ENCODE peak calls at places on chromosomes 7 and 10, in ten cellular contexts. K, D, L, T, E, B, N, R, S and Q are unnamed samples.

GRCh38 chr7:98303176-98303865 is 21.8 kb downstream of the BRI3 start:
- DNase-seq in R (no peak), E (no peak), B (no peak), L (no peak), D (no peak), N (no peak), K (no peak), T (no peak), S (no peak), Q (no peak)

GRCh38 chr10:58384095-58384494 is 1.1 kb upstream of the TFAM start:
- DNase-seq in L (no peak), T (no peak), N (no peak), B (no peak), D (no peak), K (no peak), E (no peak), R (no peak), S (no peak), Q (no peak)

GRCh38 chr7:96605045-96605716 is 104.5 kb downstream of the SEM1 start:
- DNase-seq in L (no peak), K (no peak), E (no peak), N (no peak), T (no peak), S (no peak), B (no peak), R (no peak), D (no peak), Q (no peak)

GRCh38 chr10:132371641-132372081 is 25.3 kb upstream of the PWWP2B start:
- DNase-seq in R (peak; percentile 15), K (no peak), L (no peak), E (no peak), T (no peak), D (no peak), N (no peak), S (no peak), B (peak; percentile 32), Q (no peak)

GRCh38 chr10:80436459-80437098 is 17.5 kb upstream of the TSPAN14 start:
- DNase-seq in N (no peak), L (no peak), K (no peak), S (no peak), B (no peak), E (no peak), D (no peak), T (no peak), R (no peak), Q (no peak)

GRCh38 chr10:126135939-126136595 is 239.7 kb downstream of the FANK1 start:
- DNase-seq in L (no peak), S (no peak), R (no peak), D (peak; percentile 19), N (no peak), E (no peak), K (no peak), T (no peak), B (no peak), Q (no peak)

GRCh38 chr10:34786464-34786863 is 28.6 kb downstream of the PARD3 start:
- DNase-seq in E (no peak), N (no peak), R (no peak), S (no peak), B (no peak), T (no peak), D (no peak), K (no peak), L (peak; percentile 15), Q (no peak)

GRCh38 chr7:53811555-53812079 is 730.6 kb upstream of the VSTM2A start:
- DNase-seq in D (no peak), B (no peak), S (no peak), L (peak; percentile 89), E (no peak), R (no peak), K (no peak), T (peak; percentile 92), N (no peak), Q (peak; percentile 5)

GRCh38 chr10:116278832-116279231 is 5.8 kb upstream of the GFRA1 start:
- DNase-seq in S (no peak), N (no peak), B (peak; percentile 4), L (no peak), T (no peak), R (no peak), E (no peak), D (peak; percentile 67), K (no peak), Q (no peak)

GRCh38 chr7:94049615-94050014 is 45.5 kb upstream of the BET1 start:
- DNase-seq in D (no peak), T (no peak), B (no peak), S (no peak), R (no peak), K (no peak), L (no peak), N (no peak), E (no peak), Q (no peak)

GRCh38 chr7:117333168-117333567 is 10.3 kb upstream of the WNT2 start:
- DNase-seq in R (no peak), N (no peak), E (no peak), L (no peak), B (no peak), K (no peak), T (no peak), S (no peak), D (no peak), Q (no peak)

GRCh38 chr7:28300488-28300887 is 111.8 kb upstream of the CREB5 start:
- DNase-seq in E (no peak), K (no peak), N (no peak), B (no peak), D (no peak), R (no peak), T (no peak), S (no peak), L (no peak), Q (no peak)

GRCh38 chr10:32207544-32207943 is 139.4 kb downstream of the EPC1 start:
- DNase-seq in E (no peak), D (peak; percentile 50), S (no peak), N (no peak), K (peak; percentile 22), L (peak; percentile 46), R (peak; percentile 35), T (peak; percentile 13), B (peak; percentile 65), Q (no peak)

GRCh38 chr7:539731-540411 is 20.2 kb upstream of the PDGFA start:
- DNase-seq in D (no peak), S (no peak), N (no peak), B (peak; percentile 81), R (peak; percentile 82), E (no peak), T (no peak), K (no peak), L (peak; percentile 98), Q (no peak)

GRCh38 chr10:119872860-119873671 is 423 bp upstream of the MCMBP start:
- DNase-seq in D (peak; percentile 88), R (peak; percentile 84), S (peak; percentile 44), K (peak; percentile 88), L (peak; percentile 61), N (peak; percentile 73), B (peak; percentile 89), T (peak; percentile 53), E (peak; percentile 57), Q (peak; percentile 56)

GRCh38 chr7:44283381-44284211 is 41.8 kb downstream of the CAMK2B start:
- DNase-seq in L (no peak), S (no peak), R (no peak), E (no peak), N (no peak), D (peak; percentile 42), T (no peak), K (no peak), B (no peak), Q (no peak)

GRCh38 chr10:70656489-70656888 is 15.8 kb upstream of the ADAMTS14 start:
- DNase-seq in D (no peak), R (no peak), K (no peak), T (no peak), N (no peak), S (peak; percentile 99), L (peak; percentile 99), E (peak; percentile 71), B (peak; percentile 100), Q (no peak)

GRCh38 chr10:44240766-44241165 is 144.1 kb downstream of the CXCL12 start:
- DNase-seq in K (no peak), L (peak; percentile 41), B (peak; percentile 3), T (no peak), D (no peak), R (no peak), N (no peak), E (no peak), S (no peak), Q (no peak)

GRCh38 chr10:116477989-116478615 is 50.5 kb downstream of the PNLIPRP3 start:
- DNase-seq in K (no peak), T (no peak), S (no peak), E (no peak), B (no peak), D (no peak), L (no peak), R (no peak), N (no peak), Q (no peak)

GRCh38 chr10:29860159-29860558 is 199.2 kb downstream of the JCAD start:
- DNase-seq in B (peak; percentile 75), N (no peak), R (no peak), K (no peak), T (no peak), E (no peak), S (no peak), D (no peak), L (peak; percentile 86), Q (no peak)

GRCh38 chr7:77327932-77328628 is 88.1 kb downstream of the GSAP start:
- DNase-seq in D (no peak), S (no peak), L (peak; percentile 75), B (peak; percentile 48), K (no peak), R (no peak), T (peak; percentile 11), N (no peak), E (no peak), Q (no peak)

GRCh38 chr7:116543664-116544063 is 18.8 kb downstream of the CAV1 start:
- DNase-seq in K (no peak), B (peak; percentile 85), N (no peak), T (no peak), D (no peak), E (no peak), R (no peak), L (peak; percentile 49), S (no peak), Q (no peak)

GRCh38 chr10:42488416-42488815 is 150.0 kb downstream of the ZNF33B start:
- DNase-seq in L (peak; percentile 77), K (no peak), E (no peak), B (peak; percentile 75), N (no peak), S (no peak), D (no peak), T (no peak), R (no peak), Q (no peak)